ENCODE peak calls at places on chromosomes 2 and 18, in four cellular contexts. E is K562, N is IMR-90, P is GM12878. C is an unnamed sample.

GRCh38 chr18:50194623-50195532 is at the start of gene MYO5B:
- DNase-seq in E (peak), N (no peak), P (no peak), C (no peak)

GRCh38 chr2:72993147-72993546 is 75.8 kb downstream of the EMX1 start:
- DNase-seq in E (peak), N (peak), P (peak), C (peak)

GRCh38 chr2:37201766-37202165 is 5.5 kb downstream of the CEBPZOS start:
- DNase-seq in E (no peak), N (peak), P (no peak), C (no peak)

GRCh38 chr2:235347691-235348090 is 146.2 kb upstream of the AGAP1 start:
- DNase-seq in E (peak), N (peak), P (no peak), C (no peak)

GRCh38 chr2:64858541-64859031 is 130.6 kb upstream of the SLC1A4 start:
- DNase-seq in E (no peak), N (no peak), P (no peak), C (no peak)

GRCh38 chr18:54181856-54182612 is 42.4 kb downstream of the MBD2 start:
- DNase-seq in E (no peak), N (peak), P (no peak), C (peak)

GRCh38 chr2:85907671-85908157 is 18.9 kb upstream of the ST3GAL5 start:
- DNase-seq in E (no peak), N (peak), P (no peak), C (peak)

GRCh38 chr2:40256649-40257048 is 195.2 kb downstream of the SLC8A1 start:
- DNase-seq in E (no peak), N (no peak), P (no peak), C (peak)

GRCh38 chr18:13112982-13113381 is 105.6 kb upstream of the LDLRAD4 start:
- DNase-seq in E (peak), N (peak), P (no peak), C (peak)

GRCh38 chr2:7900593-7900992 is 781.3 kb upstream of the ID2 start:
- DNase-seq in E (no peak), N (peak), P (no peak), C (no peak)

GRCh38 chr2:118050386-118050785 is 36.5 kb upstream of the CCDC93 start:
- DNase-seq in E (no peak), N (no peak), P (no peak), C (peak)

GRCh38 chr2:127451981-127452380 is 33.8 kb downstream of the PROC start:
- DNase-seq in E (no peak), N (peak), P (no peak), C (no peak)

GRCh38 chr2:127449439-127449838 is 31.2 kb downstream of the PROC start:
- DNase-seq in E (no peak), N (no peak), P (no peak), C (no peak)

GRCh38 chr2:127449898-127450297 is 31.7 kb downstream of the PROC start:
- DNase-seq in E (no peak), N (no peak), P (no peak), C (no peak)

GRCh38 chr2:127453013-127453391 is 34.8 kb downstream of the PROC start:
- DNase-seq in E (no peak), N (no peak), P (no peak), C (no peak)

DNA sequence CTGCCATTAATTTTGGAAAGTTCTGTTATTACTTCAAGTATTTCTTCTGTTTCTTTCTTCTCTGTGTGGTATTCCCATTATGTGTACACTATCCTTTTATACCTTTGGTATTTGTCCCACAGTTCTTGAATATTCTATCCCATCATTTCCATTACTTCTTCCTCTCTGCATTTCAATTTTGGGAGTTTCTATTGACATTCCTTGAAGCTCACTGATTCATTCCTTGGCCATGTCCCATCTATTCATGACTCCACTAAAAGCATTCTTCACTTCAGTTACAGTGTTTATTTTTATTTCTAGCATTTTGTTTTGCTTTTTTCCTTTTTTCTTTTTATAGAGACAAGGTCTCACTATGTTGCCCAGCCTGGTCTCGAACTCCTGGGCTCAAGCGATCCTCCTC is 30.3 kb downstream of the PROC start:
- DNase-seq in E (no peak), N (peak), P (no peak), C (no peak)
- TF ChIP-seq FOS in E (no peak), N (no peak), P (no peak), C (no peak)

DNA sequence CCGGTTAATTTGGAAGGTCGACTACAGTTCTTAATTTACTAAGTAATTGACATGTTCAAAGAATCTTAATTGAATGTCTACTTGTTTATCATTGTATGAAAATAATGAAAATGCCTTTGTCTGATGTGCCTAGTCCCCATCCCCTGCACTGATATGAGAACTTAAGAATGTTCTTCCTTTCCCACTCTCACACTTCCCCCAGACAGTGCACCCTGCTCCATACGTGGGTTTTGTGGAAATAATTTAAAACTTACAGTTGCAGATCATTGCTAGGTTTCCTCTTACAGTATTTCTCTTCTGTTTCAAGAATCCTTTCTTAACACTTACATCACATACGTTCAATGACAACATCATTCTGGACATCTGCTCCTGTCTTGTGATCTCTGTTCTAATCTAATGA is 3.5 kb downstream of the ICOS start:
- DNase-seq in E (no peak), N (no peak), P (no peak), C (no peak)
- TF ChIP-seq FOS in E (no peak), N (no peak), P (no peak), C (no peak)

GRCh38 chr18:7855671-7856070 is 288.6 kb downstream of the PTPRM start:
- DNase-seq in E (no peak), N (no peak), P (no peak), C (no peak)
- TF ChIP-seq FOS in E (no peak), N (no peak), P (no peak), C (no peak)

DNA sequence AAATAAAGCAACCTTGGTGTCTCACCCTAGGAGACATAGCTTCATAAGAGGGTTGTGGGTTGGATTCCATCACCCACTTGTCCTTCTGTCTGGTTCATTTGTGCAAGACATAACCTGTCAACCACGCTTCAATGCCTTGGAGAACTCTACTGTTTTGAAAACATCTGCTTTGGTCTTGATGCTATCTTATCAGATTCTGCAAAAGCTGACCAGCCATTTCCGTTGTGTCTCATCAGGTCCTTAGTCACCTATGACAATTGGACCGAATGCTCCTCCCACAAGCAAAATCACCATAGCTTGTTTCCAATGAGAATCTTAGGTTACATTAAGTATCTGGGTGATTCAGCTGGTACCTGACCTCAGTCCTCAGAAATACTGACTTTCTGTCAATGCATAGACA is 35.4 kb downstream of the STAT4 start:
- DNase-seq in E (no peak), N (peak), P (peak), C (no peak)
- TF ChIP-seq FOS in E (no peak), N (no peak), P (no peak), C (no peak)

C was measured in endothelial cell of umbilical vein.